ENCODE peak calls at places on chromosomes 7 and 10, in ten cellular contexts. One of them, this sample, is unnamed.

GRCh38 chr7:1156782-1157535 is 3.0 kb downstream of the ZFAND2A start:
- DNase-seq in fibroblast of pulmonary artery: no peak
- DNase-seq in cardiac fibroblast: peak; percentile 43
- DNase-seq in fibroblast of lung: peak; percentile 33
- DNase-seq in HCT116: no peak
- DNase-seq in suprapubic skin: no peak
- DNase-seq in breast epithelium: no peak
- DNase-seq in HepG2: peak; percentile 100
- DNase-seq in hepatocyte: peak; percentile 38
- DNase-seq in GM23338: no peak
- DNase-seq in this sample: peak; percentile 59

GRCh38 chr10:33252794-33253203 is 81.7 kb downstream of the NRP1 start:
- DNase-seq in fibroblast of pulmonary artery: peak; percentile 76
- DNase-seq in cardiac fibroblast: peak; percentile 89
- DNase-seq in fibroblast of lung: peak; percentile 87
- DNase-seq in HCT116: no peak
- DNase-seq in suprapubic skin: no peak
- DNase-seq in breast epithelium: no peak
- DNase-seq in HepG2: peak; percentile 7
- DNase-seq in hepatocyte: no peak
- DNase-seq in GM23338: no peak
- DNase-seq in this sample: peak; percentile 93

GRCh38 chr10:45403151-45403550 is 29.1 kb downstream of the ALOX5 start:
- DNase-seq in fibroblast of pulmonary artery: peak; percentile 45
- DNase-seq in cardiac fibroblast: peak; percentile 79
- DNase-seq in fibroblast of lung: no peak
- DNase-seq in HCT116: no peak
- DNase-seq in suprapubic skin: no peak
- DNase-seq in breast epithelium: no peak
- DNase-seq in HepG2: no peak
- DNase-seq in hepatocyte: no peak
- DNase-seq in GM23338: no peak
- DNase-seq in this sample: no peak

GRCh38 chr10:132468651-132469050 is 68.9 kb upstream of the INPP5A start:
- DNase-seq in fibroblast of pulmonary artery: no peak
- DNase-seq in cardiac fibroblast: no peak
- DNase-seq in fibroblast of lung: no peak
- DNase-seq in HCT116: no peak
- DNase-seq in suprapubic skin: peak; percentile 61
- DNase-seq in breast epithelium: no peak
- DNase-seq in HepG2: no peak
- DNase-seq in hepatocyte: no peak
- DNase-seq in GM23338: no peak
- DNase-seq in this sample: no peak

GRCh38 chr7:29289156-29290021 is 94.8 kb downstream of the CHN2 start:
- DNase-seq in fibroblast of pulmonary artery: peak; percentile 58
- DNase-seq in cardiac fibroblast: peak; percentile 44
- DNase-seq in fibroblast of lung: peak; percentile 71
- DNase-seq in HCT116: no peak
- DNase-seq in suprapubic skin: no peak
- DNase-seq in breast epithelium: peak; percentile 22
- DNase-seq in HepG2: peak; percentile 63
- DNase-seq in hepatocyte: no peak
- DNase-seq in GM23338: no peak
- DNase-seq in this sample: peak; percentile 51

GRCh38 chr10:36670616-36671402 is 454.6 kb upstream of the ANKRD30A start:
- DNase-seq in fibroblast of pulmonary artery: no peak
- DNase-seq in cardiac fibroblast: peak; percentile 34
- DNase-seq in fibroblast of lung: peak; percentile 57
- DNase-seq in HCT116: no peak
- DNase-seq in suprapubic skin: no peak
- DNase-seq in breast epithelium: no peak
- DNase-seq in HepG2: no peak
- DNase-seq in hepatocyte: no peak
- DNase-seq in GM23338: no peak
- DNase-seq in this sample: peak; percentile 29

GRCh38 chr7:24891173-24891787 is 88.7 kb downstream of the OSBPL3 start:
- DNase-seq in fibroblast of pulmonary artery: no peak
- DNase-seq in cardiac fibroblast: no peak
- DNase-seq in fibroblast of lung: no peak
- DNase-seq in HCT116: no peak
- DNase-seq in suprapubic skin: no peak
- DNase-seq in breast epithelium: no peak
- DNase-seq in HepG2: no peak
- DNase-seq in hepatocyte: no peak
- DNase-seq in GM23338: no peak
- DNase-seq in this sample: no peak

GRCh38 chr10:94361161-94361794 is 1.5 kb downstream of the NOC3L start:
- DNase-seq in fibroblast of pulmonary artery: peak; percentile 36
- DNase-seq in cardiac fibroblast: peak; percentile 34
- DNase-seq in fibroblast of lung: peak; percentile 23
- DNase-seq in HCT116: no peak
- DNase-seq in suprapubic skin: no peak
- DNase-seq in breast epithelium: no peak
- DNase-seq in HepG2: peak; percentile 43
- DNase-seq in hepatocyte: no peak
- DNase-seq in GM23338: no peak
- DNase-seq in this sample: no peak

GRCh38 chr10:102119417-102120141 is 589 bp downstream of the LDB1 start:
- DNase-seq in fibroblast of pulmonary artery: peak; percentile 78
- DNase-seq in cardiac fibroblast: peak; percentile 68
- DNase-seq in fibroblast of lung: peak; percentile 58
- DNase-seq in HCT116: peak; percentile 59
- DNase-seq in suprapubic skin: peak; percentile 87
- DNase-seq in breast epithelium: peak; percentile 93
- DNase-seq in HepG2: no peak
- DNase-seq in hepatocyte: peak; percentile 72
- DNase-seq in GM23338: peak; percentile 82
- DNase-seq in this sample: peak; percentile 65

GRCh38 chr7:137728426-137728825 is 118.3 kb downstream of the DGKI start:
- DNase-seq in fibroblast of pulmonary artery: no peak
- DNase-seq in cardiac fibroblast: no peak
- DNase-seq in fibroblast of lung: no peak
- DNase-seq in HCT116: no peak
- DNase-seq in suprapubic skin: no peak
- DNase-seq in breast epithelium: no peak
- DNase-seq in HepG2: no peak
- DNase-seq in hepatocyte: no peak
- DNase-seq in GM23338: no peak
- DNase-seq in this sample: no peak

GRCh38 chr10:22250897-22251605 is 33.2 kb upstream of the EBLN1 start:
- DNase-seq in fibroblast of pulmonary artery: peak; percentile 38
- DNase-seq in cardiac fibroblast: peak; percentile 44
- DNase-seq in fibroblast of lung: peak; percentile 44
- DNase-seq in HCT116: no peak
- DNase-seq in suprapubic skin: no peak
- DNase-seq in breast epithelium: no peak
- DNase-seq in HepG2: no peak
- DNase-seq in hepatocyte: no peak
- DNase-seq in GM23338: no peak
- DNase-seq in this sample: peak; percentile 18

GRCh38 chr7:157405914-157406810 is 69.4 kb downstream of the DNAJB6 start:
- DNase-seq in fibroblast of pulmonary artery: no peak
- DNase-seq in cardiac fibroblast: peak; percentile 20
- DNase-seq in fibroblast of lung: no peak
- DNase-seq in HCT116: no peak
- DNase-seq in suprapubic skin: peak; percentile 62
- DNase-seq in breast epithelium: no peak
- DNase-seq in HepG2: no peak
- DNase-seq in hepatocyte: no peak
- DNase-seq in GM23338: no peak
- DNase-seq in this sample: no peak
- TF ChIP-seq CTCF in fibroblast of pulmonary artery: no peak
- TF ChIP-seq CTCF in cardiac fibroblast: peak; percentile 9
- TF ChIP-seq CTCF in fibroblast of lung: no peak
- TF ChIP-seq CTCF in HCT116: peak; percentile 44
- TF ChIP-seq CTCF in suprapubic skin: no peak
- TF ChIP-seq CTCF in breast epithelium: no peak
- TF ChIP-seq CTCF in HepG2: peak; percentile 36
- TF ChIP-seq CTCF in hepatocyte: peak; percentile 11
- TF ChIP-seq CTCF in GM23338: peak; percentile 52
- TF ChIP-seq CTCF in this sample: peak; percentile 21

GRCh38 chr10:126904807-126905686 is at the start of gene DOCK1:
- DNase-seq in fibroblast of pulmonary artery: peak; percentile 73
- DNase-seq in cardiac fibroblast: peak; percentile 68
- DNase-seq in fibroblast of lung: peak; percentile 67
- DNase-seq in HCT116: peak; percentile 38
- DNase-seq in suprapubic skin: peak; percentile 79
- DNase-seq in breast epithelium: peak; percentile 48
- DNase-seq in HepG2: peak; percentile 37
- DNase-seq in hepatocyte: peak; percentile 86
- DNase-seq in GM23338: peak; percentile 86
- DNase-seq in this sample: peak; percentile 69

GRCh38 chr10:126907423-126907970 is 2.3 kb downstream of the DOCK1 start:
- DNase-seq in fibroblast of pulmonary artery: no peak
- DNase-seq in cardiac fibroblast: no peak
- DNase-seq in fibroblast of lung: no peak
- DNase-seq in HCT116: no peak
- DNase-seq in suprapubic skin: peak; percentile 53
- DNase-seq in breast epithelium: no peak
- DNase-seq in HepG2: no peak
- DNase-seq in hepatocyte: no peak
- DNase-seq in GM23338: peak; percentile 52
- DNase-seq in this sample: no peak

GRCh38 chr10:126906704-126907422 is 1.6 kb downstream of the DOCK1 start:
- DNase-seq in fibroblast of pulmonary artery: no peak
- DNase-seq in cardiac fibroblast: no peak
- DNase-seq in fibroblast of lung: no peak
- DNase-seq in HCT116: no peak
- DNase-seq in suprapubic skin: peak; percentile 59
- DNase-seq in breast epithelium: no peak
- DNase-seq in HepG2: no peak
- DNase-seq in hepatocyte: no peak
- DNase-seq in GM23338: no peak
- DNase-seq in this sample: no peak

GRCh38 chr10:126904493-126904806 is 778 bp upstream of the DOCK1 start:
- DNase-seq in fibroblast of pulmonary artery: no peak
- DNase-seq in cardiac fibroblast: no peak
- DNase-seq in fibroblast of lung: no peak
- DNase-seq in HCT116: no peak
- DNase-seq in suprapubic skin: no peak
- DNase-seq in breast epithelium: peak; percentile 40
- DNase-seq in HepG2: no peak
- DNase-seq in hepatocyte: no peak
- DNase-seq in GM23338: no peak
- DNase-seq in this sample: no peak

DNA sequence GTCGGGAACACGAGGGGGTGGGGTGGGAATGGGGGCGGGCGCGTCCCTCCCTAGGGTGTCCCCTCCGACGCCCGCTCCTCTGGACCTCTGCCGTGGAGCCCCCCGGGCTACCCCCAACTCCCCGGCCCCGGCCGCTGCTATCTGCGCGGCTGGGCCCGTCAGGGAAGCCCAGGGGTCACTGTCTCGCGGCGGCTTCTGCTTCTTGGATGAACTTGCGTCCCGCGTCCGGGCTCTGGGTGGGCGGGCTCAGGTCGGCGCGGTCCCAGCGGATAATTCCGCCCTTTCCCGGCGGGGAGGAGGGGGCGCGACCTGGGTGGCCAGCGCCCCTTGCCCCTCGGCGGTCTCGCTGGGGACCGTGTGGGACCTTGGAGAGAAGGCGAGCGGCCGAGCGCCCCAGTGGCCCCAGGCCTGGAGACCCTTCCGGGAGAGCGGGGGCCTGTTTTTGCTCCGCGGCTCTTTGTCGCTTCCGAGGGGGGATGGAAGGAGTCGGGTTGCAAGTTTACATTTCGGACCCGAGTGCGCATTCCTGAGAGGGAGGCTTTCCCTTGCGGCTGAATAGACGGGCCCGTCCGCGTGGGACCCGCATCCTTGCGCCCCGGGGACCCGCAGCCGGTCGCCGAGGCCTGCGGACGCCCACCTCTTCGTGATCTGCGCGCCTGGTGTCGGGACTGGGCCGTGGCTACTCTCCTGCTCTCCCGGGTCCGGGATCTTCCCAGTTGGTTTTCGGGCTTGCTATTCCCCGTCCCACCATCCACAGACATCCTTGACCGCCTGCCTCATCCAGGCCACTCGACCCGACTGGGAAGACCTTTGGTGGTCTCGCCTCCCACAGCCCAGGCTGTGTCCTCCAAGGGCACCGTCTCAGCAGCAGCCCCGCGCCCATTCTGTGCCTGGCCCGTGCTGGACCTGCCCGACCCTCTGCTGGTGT is 812 bp downstream of the DOCK1 start:
- DNase-seq in fibroblast of pulmonary artery: peak; percentile 31
- DNase-seq in cardiac fibroblast: peak; percentile 33
- DNase-seq in fibroblast of lung: peak; percentile 55
- DNase-seq in HCT116: no peak
- DNase-seq in suprapubic skin: peak; percentile 78
- DNase-seq in breast epithelium: peak; percentile 32
- DNase-seq in HepG2: peak; percentile 41
- DNase-seq in hepatocyte: peak; percentile 56
- DNase-seq in GM23338: peak; percentile 88
- DNase-seq in this sample: peak; percentile 43
- H3K4me3 ChIP-seq in fibroblast of pulmonary artery: peak overlapping the region; percentile 74
- H3K4me3 ChIP-seq in cardiac fibroblast: peak overlapping the region; percentile 77
- H3K4me3 ChIP-seq in fibroblast of lung: peak overlapping the region; percentile 67
- H3K4me3 ChIP-seq in HCT116: peak overlapping the region; percentile 69
- H3K4me3 ChIP-seq in suprapubic skin: peak overlapping the region; percentile 97
- H3K4me3 ChIP-seq in breast epithelium: peak overlapping the region; percentile 86
- H3K4me3 ChIP-seq in HepG2: peak overlapping the region; percentile 85
- H3K4me3 ChIP-seq in hepatocyte: peak overlapping the region; percentile 90
- H3K4me3 ChIP-seq in GM23338: peak overlapping the region; percentile 77
- H3K4me3 ChIP-seq in this sample: peak overlapping the region; percentile 79

GRCh38 chr10:4188406-4188805 is 403.4 kb upstream of the KLF6 start:
- DNase-seq in fibroblast of pulmonary artery: no peak
- DNase-seq in cardiac fibroblast: no peak
- DNase-seq in fibroblast of lung: no peak
- DNase-seq in HCT116: no peak
- DNase-seq in suprapubic skin: no peak
- DNase-seq in breast epithelium: no peak
- DNase-seq in HepG2: no peak
- DNase-seq in hepatocyte: no peak
- DNase-seq in GM23338: no peak
- DNase-seq in this sample: no peak
- TF ChIP-seq CTCF in fibroblast of pulmonary artery: no peak
- TF ChIP-seq CTCF in cardiac fibroblast: no peak
- TF ChIP-seq CTCF in fibroblast of lung: no peak
- TF ChIP-seq CTCF in HCT116: no peak
- TF ChIP-seq CTCF in suprapubic skin: no peak
- TF ChIP-seq CTCF in breast epithelium: no peak
- TF ChIP-seq CTCF in HepG2: no peak
- TF ChIP-seq CTCF in hepatocyte: no peak
- TF ChIP-seq CTCF in GM23338: no peak
- TF ChIP-seq CTCF in this sample: no peak

DNA sequence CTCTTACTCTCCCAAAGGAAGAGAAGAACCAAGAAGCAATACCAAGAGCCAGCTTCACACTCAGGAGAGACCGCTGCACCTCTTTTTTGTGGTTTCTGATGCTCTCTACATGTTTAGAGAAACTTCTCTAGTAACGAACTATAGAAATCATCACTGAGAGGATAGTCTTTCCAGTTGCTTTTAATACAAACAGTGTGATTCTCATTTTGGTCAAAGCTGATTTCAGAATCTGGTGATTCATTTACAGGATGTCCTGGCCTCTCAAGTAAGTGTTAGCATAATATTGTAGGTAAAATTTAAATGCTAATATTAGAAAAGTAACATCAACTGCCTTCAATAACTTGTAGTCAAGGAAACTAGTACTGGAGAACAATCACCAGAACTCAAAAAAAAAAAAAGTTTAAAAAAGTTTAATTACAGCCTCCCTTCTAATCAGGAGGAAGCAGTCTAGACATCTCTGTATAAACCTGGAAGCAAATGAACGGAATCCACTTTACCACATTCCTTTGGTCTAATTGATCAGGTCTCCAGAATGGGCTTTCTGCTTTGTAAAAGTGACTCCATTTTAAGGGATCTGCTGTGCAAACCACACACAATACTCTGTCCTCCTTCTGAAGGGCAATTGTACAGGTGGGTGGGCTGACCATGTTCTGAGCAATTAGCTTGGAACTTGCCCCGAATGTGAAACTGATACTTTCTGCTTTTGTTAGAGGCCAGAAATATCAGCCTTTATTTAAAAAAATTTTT is 3.0 kb downstream of the LAMB1 start:
- DNase-seq in fibroblast of pulmonary artery: no peak
- DNase-seq in cardiac fibroblast: peak; percentile 57
- DNase-seq in fibroblast of lung: no peak
- DNase-seq in HCT116: no peak
- DNase-seq in suprapubic skin: no peak
- DNase-seq in breast epithelium: no peak
- DNase-seq in HepG2: no peak
- DNase-seq in hepatocyte: no peak
- DNase-seq in GM23338: peak; percentile 59
- DNase-seq in this sample: peak; percentile 62
- H3K4me3 ChIP-seq in fibroblast of pulmonary artery: peak overlapping the region; percentile 94
- H3K4me3 ChIP-seq in cardiac fibroblast: peak overlapping the region; percentile 89
- H3K4me3 ChIP-seq in fibroblast of lung: peak overlapping the region; percentile 75
- H3K4me3 ChIP-seq in HCT116: no peak overlapping the region
- H3K4me3 ChIP-seq in suprapubic skin: no peak overlapping the region
- H3K4me3 ChIP-seq in breast epithelium: peak overlapping the region; percentile 82
- H3K4me3 ChIP-seq in HepG2: no peak overlapping the region
- H3K4me3 ChIP-seq in hepatocyte: peak overlapping the region; percentile 84
- H3K4me3 ChIP-seq in GM23338: no peak overlapping the region
- H3K4me3 ChIP-seq in this sample: peak overlapping the region; percentile 85

This sample was measured in astrocyte of the spinal cord.